ENCODE peak calls at places on chromosomes 5 and 9, in seven cellular contexts. O is tibial artery, D is right atrium auricular region, Y is upper lobe of right lung, M is GM12864, V is HepG2, I is fibroblast of villous mesenchyme. C is an unnamed sample.

GRCh38 chr5:14727428-14727865 is 62.9 kb downstream of the OTULIN start:
- DNase-seq in I (peak; percentile 83), M (no peak), O (peak; percentile 85), V (peak; percentile 84), D (peak; percentile 85), Y (peak; percentile 87), C (peak; percentile 88)

GRCh38 chr9:792331-793260 is 48.9 kb upstream of the DMRT1 start:
- DNase-seq in Y (peak; percentile 63), I (peak; percentile 42), D (no peak), M (no peak), O (no peak), V (peak; percentile 76), C (no peak)

GRCh38 chr5:135192351-135192750 is 158.3 kb upstream of the PITX1 start:
- DNase-seq in O (no peak), V (no peak), I (no peak), D (peak; percentile 48), Y (no peak), M (no peak), C (no peak)

GRCh38 chr9:88220652-88221051 is 82.4 kb upstream of the SPATA31C2 start:
- DNase-seq in M (no peak), I (no peak), O (no peak), D (no peak), V (no peak), Y (no peak), C (no peak)

GRCh38 chr5:69137807-69138206 is 29.1 kb upstream of the CCNB1 start:
- DNase-seq in M (no peak), V (no peak), Y (no peak), I (no peak), D (no peak), O (no peak), C (no peak)

GRCh38 chr5:103424453-103425205 is 138.0 kb downstream of the NUDT12 start:
- DNase-seq in O (no peak), D (no peak), V (no peak), M (no peak), Y (no peak), I (peak; percentile 39), C (no peak)

GRCh38 chr9:133273098-133273497 is 1.9 kb downstream of the ABO start:
- DNase-seq in M (no peak), D (no peak), O (no peak), V (no peak), I (no peak), Y (no peak), C (no peak)

GRCh38 chr9:124084087-124084486 is 72.5 kb downstream of the LHX2 start:
- DNase-seq in V (peak; percentile 19), D (no peak), M (no peak), O (no peak), I (no peak), Y (no peak), C (no peak)

GRCh38 chr5:76467221-76467620 is 64.1 kb downstream of the IQGAP2 start:
- DNase-seq in I (no peak), O (no peak), Y (no peak), D (no peak), V (no peak), M (no peak), C (no peak)

GRCh38 chr9:19998823-19999455 is 210.1 kb upstream of the SLC24A2 start:
- DNase-seq in I (no peak), D (no peak), O (no peak), Y (no peak), M (no peak), V (no peak), C (no peak)

GRCh38 chr5:36728697-36729543 is 122.5 kb downstream of the SLC1A3 start:
- DNase-seq in I (peak; percentile 68), Y (no peak), O (no peak), M (no peak), D (no peak), V (peak; percentile 65), C (no peak)

GRCh38 chr9:106892632-106893031 is 29.7 kb downstream of the ZNF462 start:
- DNase-seq in M (no peak), I (peak; percentile 93), D (no peak), Y (no peak), V (peak; percentile 23), O (no peak), C (no peak)

GRCh38 chr5:178249191-178249989 is 16.8 kb upstream of the PHYKPL start:
- DNase-seq in V (no peak), Y (no peak), D (no peak), O (no peak), M (no peak), I (no peak), C (no peak)

GRCh38 chr9:6757988-6758417 is 230 bp downstream of the KDM4C start:
- DNase-seq in Y (no peak), M (no peak), D (no peak), V (no peak), O (no peak), I (no peak), C (no peak)

GRCh38 chr5:102554728-102555127 is 55.9 kb upstream of the SLCO6A1 start:
- DNase-seq in D (no peak), I (no peak), O (no peak), M (no peak), V (peak; percentile 12), Y (no peak), C (no peak)

GRCh38 chr9:122389799-122390481 is 19.1 kb downstream of the PTGS1 start:
- DNase-seq in M (no peak), O (no peak), I (no peak), Y (no peak), D (peak; percentile 44), V (no peak), C (peak; percentile 2)

GRCh38 chr5:80198920-80199319 is 56.9 kb downstream of the SERINC5 start:
- DNase-seq in V (no peak), O (no peak), Y (no peak), M (no peak), D (no peak), I (no peak), C (no peak)

GRCh38 chr5:5165541-5166002 is 25.4 kb downstream of the ADAMTS16 start:
- DNase-seq in I (no peak), Y (no peak), D (no peak), M (no peak), O (no peak), V (no peak), C (no peak)

GRCh38 chr9:112180387-112180881 is 5.3 kb upstream of the SUSD1 start:
- DNase-seq in V (peak; percentile 86), M (no peak), I (no peak), O (no peak), Y (no peak), D (no peak), C (no peak)

GRCh38 chr5:109743770-109744212 is 54.1 kb downstream of the MAN2A1 start:
- DNase-seq in D (no peak), I (peak; percentile 93), M (no peak), Y (no peak), O (no peak), V (peak; percentile 6), C (no peak)

GRCh38 chr9:21840647-21841046 is 38.2 kb downstream of the MTAP start:
- DNase-seq in M (no peak), D (no peak), V (no peak), O (no peak), Y (no peak), I (no peak), C (no peak)

GRCh38 chr5:59193616-59194319 is 610.9 kb downstream of the RAB3C start:
- DNase-seq in V (no peak), O (no peak), Y (no peak), D (no peak), M (no peak), I (peak; percentile 95), C (no peak)

GRCh38 chr9:95776131-95776530 is 99.4 kb upstream of the ERCC6L2 start:
- DNase-seq in Y (no peak), D (no peak), I (no peak), O (no peak), V (no peak), M (no peak), C (no peak)

GRCh38 chr9:135474915-135475314 is 4.7 kb upstream of the PPP1R26 start:
- DNase-seq in Y (peak; percentile 80), M (no peak), D (no peak), I (peak; percentile 20), V (peak; percentile 21), O (no peak), C (peak; percentile 67)

GRCh38 chr5:32780508-32780919 is 69.4 kb downstream of the NPR3 start:
- DNase-seq in I (no peak), O (no peak), D (no peak), V (no peak), Y (no peak), M (no peak), C (no peak)

GRCh38 chr9:98326402-98327248 is 71.2 kb upstream of the TBC1D2 start:
- DNase-seq in O (no peak), Y (no peak), D (peak; percentile 16), M (peak; percentile 7), I (peak; percentile 64), V (no peak), C (no peak)

GRCh38 chr5:81884871-81885270 is 87.0 kb upstream of the ATG10 start:
- DNase-seq in M (no peak), Y (no peak), I (no peak), O (no peak), D (no peak), V (no peak), C (no peak)
- TF ChIP-seq CTCF in M (no peak), Y (no peak), I (no peak), O (no peak), D (peak; percentile 41), V (no peak), C (no peak)

GRCh38 chr5:34538026-34538672 is 118.0 kb upstream of the RAI14 start:
- DNase-seq in Y (peak; percentile 69), I (peak; percentile 42), V (no peak), O (no peak), D (no peak), M (no peak), C (no peak)
- TF ChIP-seq CTCF in Y (peak; percentile 55), I (peak; percentile 49), V (peak; percentile 60), O (peak; percentile 18), D (no peak), M (peak; percentile 55), C (peak; percentile 32)

GRCh38 chr9:14066815-14067214 is 247.1 kb downstream of the NFIB start:
- DNase-seq in Y (no peak), O (no peak), D (no peak), I (no peak), V (no peak), M (no peak), C (no peak)

GRCh38 chr9:14075218-14075617 is 238.7 kb downstream of the NFIB start:
- DNase-seq in M (no peak), V (no peak), D (no peak), Y (no peak), I (no peak), O (no peak), C (no peak)

GRCh38 chr9:14068690-14069089 is 245.3 kb downstream of the NFIB start:
- DNase-seq in V (no peak), I (no peak), Y (no peak), D (no peak), M (no peak), O (no peak), C (no peak)

GRCh38 chr9:14072850-14073249 is 241.1 kb downstream of the NFIB start:
- DNase-seq in V (no peak), M (no peak), Y (no peak), I (no peak), O (no peak), D (no peak), C (no peak)

GRCh38 chr9:14071484-14071883 is 242.5 kb downstream of the NFIB start:
- DNase-seq in I (no peak), M (no peak), V (no peak), Y (no peak), D (no peak), O (no peak), C (no peak)
- TF ChIP-seq CTCF in I (no peak), M (no peak), V (no peak), Y (no peak), D (no peak), O (no peak), C (no peak)

GRCh38 chr9:12640021-12640587 is 53.1 kb upstream of the TYRP1 start:
- DNase-seq in O (no peak), M (peak; percentile 10), I (peak; percentile 70), D (no peak), V (peak; percentile 27), Y (no peak), C (no peak)
- TF ChIP-seq CTCF in O (peak; percentile 52), M (peak; percentile 30), I (peak; percentile 59), D (peak; percentile 64), V (peak; percentile 62), Y (peak; percentile 46), C (peak; percentile 65)

C was measured in endothelial cell.